ENCODE peak calls at places on chromosomes 5 and 9, in four cellular contexts. One of them, this sample, is unnamed.
A peak's percentile ranks its signal among the peaks of the same experiment; 100 is the strongest.

GRCh38 chr5:156680845-156681244 is 169.2 kb upstream of the PPP1R2B start:
- DNase-seq in H7: no peak
- DNase-seq in A673: no peak
- DNase-seq in bronchial epithelial cell: no peak
- DNase-seq in this sample: no peak

GRCh38 chr5:172777381-172778222 is 6.6 kb upstream of the DUSP1 start:
- DNase-seq in H7: no peak
- DNase-seq in A673: peak; percentile 60
- DNase-seq in bronchial epithelial cell: peak; percentile 89
- DNase-seq in this sample: peak; percentile 95

GRCh38 chr9:114505187-114506081 is at the start of gene WHRN:
- DNase-seq in H7: peak; percentile 99
- DNase-seq in A673: peak; percentile 94
- DNase-seq in bronchial epithelial cell: peak; percentile 69
- DNase-seq in this sample: peak; percentile 87

GRCh38 chr9:129676970-129677369 is 11.5 kb downstream of the PRRX2 start:
- DNase-seq in H7: peak; percentile 74
- DNase-seq in A673: no peak
- DNase-seq in bronchial epithelial cell: no peak
- DNase-seq in this sample: no peak

GRCh38 chr9:114300153-114300845 is 22.6 kb upstream of the ORM1 start:
- DNase-seq in H7: no peak
- DNase-seq in A673: no peak
- DNase-seq in bronchial epithelial cell: no peak
- DNase-seq in this sample: no peak

GRCh38 chr5:39604491-39604890 is 179.7 kb upstream of the DAB2 start:
- DNase-seq in H7: no peak
- DNase-seq in A673: no peak
- DNase-seq in bronchial epithelial cell: no peak
- DNase-seq in this sample: peak; percentile 42

GRCh38 chr5:14142202-14142855 is 813 bp upstream of the TRIO start:
- DNase-seq in H7: no peak
- DNase-seq in A673: no peak
- DNase-seq in bronchial epithelial cell: no peak
- DNase-seq in this sample: no peak

GRCh38 chr5:94276751-94277150 is 341.7 kb downstream of the KIAA0825 start:
- DNase-seq in H7: no peak
- DNase-seq in A673: no peak
- DNase-seq in bronchial epithelial cell: no peak
- DNase-seq in this sample: no peak

GRCh38 chr5:14008819-14009311 is 64.4 kb upstream of the DNAH5 start:
- DNase-seq in H7: no peak
- DNase-seq in A673: no peak
- DNase-seq in bronchial epithelial cell: peak; percentile 83
- DNase-seq in this sample: no peak

GRCh38 chr9:25519286-25519685 is 159.0 kb downstream of the TUSC1 start:
- DNase-seq in H7: no peak
- DNase-seq in A673: no peak
- DNase-seq in bronchial epithelial cell: peak; percentile 46
- DNase-seq in this sample: no peak

GRCh38 chr5:74516217-74516636 is 124.3 kb downstream of the ENC1 start:
- DNase-seq in H7: peak; percentile 28
- DNase-seq in A673: no peak
- DNase-seq in bronchial epithelial cell: no peak
- DNase-seq in this sample: peak; percentile 26

GRCh38 chr9:131062979-131063378 is 33.4 kb upstream of the AIF1L start:
- DNase-seq in H7: peak; percentile 36
- DNase-seq in A673: no peak
- DNase-seq in bronchial epithelial cell: no peak
- DNase-seq in this sample: no peak

GRCh38 chr9:129093602-129094386 is 12.9 kb downstream of the DOLPP1 start:
- DNase-seq in H7: no peak
- DNase-seq in A673: no peak
- DNase-seq in bronchial epithelial cell: no peak
- DNase-seq in this sample: no peak

GRCh38 chr5:43563321-43563720 is 6.4 kb upstream of the PAIP1 start:
- DNase-seq in H7: no peak
- DNase-seq in A673: no peak
- DNase-seq in bronchial epithelial cell: no peak
- DNase-seq in this sample: no peak

GRCh38 chr9:110252509-110253139 is 3.7 kb downstream of the TXN start:
- DNase-seq in H7: no peak
- DNase-seq in A673: no peak
- DNase-seq in bronchial epithelial cell: no peak
- DNase-seq in this sample: peak; percentile 15

GRCh38 chr9:95947118-95947517 is 71.6 kb downstream of the ERCC6L2 start:
- DNase-seq in H7: no peak
- DNase-seq in A673: no peak
- DNase-seq in bronchial epithelial cell: no peak
- DNase-seq in this sample: no peak

GRCh38 chr5:44389410-44389879 is at the start of gene FGF10:
- DNase-seq in H7: peak; percentile 72
- DNase-seq in A673: peak; percentile 50
- DNase-seq in bronchial epithelial cell: no peak
- DNase-seq in this sample: peak; percentile 2

GRCh38 chr9:76773051-76773450 is 8.8 kb downstream of the PCA3 start:
- DNase-seq in H7: no peak
- DNase-seq in A673: peak; percentile 42
- DNase-seq in bronchial epithelial cell: no peak
- DNase-seq in this sample: peak; percentile 69

GRCh38 chr5:104540448-104540847 is 977.9 kb upstream of the NUDT12 start:
- DNase-seq in H7: no peak
- DNase-seq in A673: peak; percentile 88
- DNase-seq in bronchial epithelial cell: peak; percentile 8
- DNase-seq in this sample: peak; percentile 86

GRCh38 chr9:130667117-130667430 is 2.7 kb downstream of the PRDM12 start:
- DNase-seq in H7: no peak
- DNase-seq in A673: no peak
- DNase-seq in bronchial epithelial cell: no peak
- DNase-seq in this sample: no peak

GRCh38 chr5:67028371-67028770 is 168.2 kb downstream of the CD180 start:
- DNase-seq in H7: no peak
- DNase-seq in A673: no peak
- DNase-seq in bronchial epithelial cell: no peak
- DNase-seq in this sample: no peak

GRCh38 chr9:84385357-84386040 is 44.9 kb upstream of the SLC28A3 start:
- DNase-seq in H7: no peak
- DNase-seq in A673: no peak
- DNase-seq in bronchial epithelial cell: no peak
- DNase-seq in this sample: no peak

GRCh38 chr9:114450833-114451706 is 54.2 kb downstream of the WHRN start:
- DNase-seq in H7: peak; percentile 23
- DNase-seq in A673: no peak
- DNase-seq in bronchial epithelial cell: no peak
- DNase-seq in this sample: no peak

GRCh38 chr5:156971848-156972525 is 9.0 kb upstream of the TIMD4 start:
- DNase-seq in H7: no peak
- DNase-seq in A673: no peak
- DNase-seq in bronchial epithelial cell: no peak
- DNase-seq in this sample: no peak

GRCh38 chr5:68290260-68290674 is 74.7 kb downstream of the PIK3R1 start:
- DNase-seq in H7: no peak
- DNase-seq in A673: peak; percentile 68
- DNase-seq in bronchial epithelial cell: no peak
- DNase-seq in this sample: peak; percentile 46

GRCh38 chr5:143106175-143106574 is 297.3 kb downstream of the NR3C1 start:
- DNase-seq in H7: no peak
- DNase-seq in A673: peak; percentile 60
- DNase-seq in bronchial epithelial cell: peak; percentile 50
- DNase-seq in this sample: peak; percentile 47

GRCh38 chr9:137672907-137673791 is 54.3 kb downstream of the EHMT1 start:
- DNase-seq in H7: peak; percentile 85
- DNase-seq in A673: peak; percentile 78
- DNase-seq in bronchial epithelial cell: peak; percentile 56
- DNase-seq in this sample: peak; percentile 79

GRCh38 chr5:4189317-4189716 is 593.7 kb downstream of the IRX1 start:
- DNase-seq in H7: no peak
- DNase-seq in A673: peak; percentile 1
- DNase-seq in bronchial epithelial cell: no peak
- DNase-seq in this sample: no peak

GRCh38 chr5:2205185-2205585 is 322.5 kb upstream of the IRX4 start:
- DNase-seq in H7: no peak
- DNase-seq in A673: no peak
- DNase-seq in bronchial epithelial cell: no peak
- DNase-seq in this sample: no peak
- H3K4me3 ChIP-seq in H7: no peak overlapping the region
- H3K4me3 ChIP-seq in A673: no peak overlapping the region
- H3K4me3 ChIP-seq in bronchial epithelial cell: no peak overlapping the region
- H3K4me3 ChIP-seq in this sample: no peak overlapping the region

DNA sequence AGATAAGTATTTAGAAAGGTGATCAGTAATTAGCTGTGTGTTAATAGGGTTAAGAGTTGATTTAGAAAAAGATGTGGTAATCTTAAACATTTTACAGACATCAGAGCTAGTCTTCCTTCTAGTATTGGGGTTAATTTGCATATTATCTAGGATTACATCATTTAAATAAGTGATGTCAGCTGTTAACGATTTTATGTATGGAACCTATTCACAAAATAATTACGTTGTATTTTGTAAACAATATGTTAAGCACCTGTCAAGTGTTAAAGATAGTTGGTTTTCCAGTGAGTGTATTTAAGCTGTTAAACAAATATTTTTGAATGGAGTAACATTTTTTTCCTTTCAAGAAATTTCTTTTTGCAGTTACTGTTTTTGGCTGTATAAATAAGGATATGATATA is 2.2 kb downstream of the DCP2 start:
- DNase-seq in H7: no peak
- DNase-seq in A673: peak; percentile 12
- DNase-seq in bronchial epithelial cell: peak; percentile 31
- DNase-seq in this sample: no peak
- H3K4me3 ChIP-seq in H7: no peak overlapping the region
- H3K4me3 ChIP-seq in A673: peak overlapping the region; percentile 76
- H3K4me3 ChIP-seq in bronchial epithelial cell: no peak overlapping the region
- H3K4me3 ChIP-seq in this sample: no peak overlapping the region

GRCh38 chr9:106613250-106613737 is 249.7 kb upstream of the ZNF462 start:
- DNase-seq in H7: no peak
- DNase-seq in A673: no peak
- DNase-seq in bronchial epithelial cell: no peak
- DNase-seq in this sample: no peak
- H3K4me3 ChIP-seq in H7: no peak overlapping the region
- H3K4me3 ChIP-seq in A673: no peak overlapping the region
- H3K4me3 ChIP-seq in bronchial epithelial cell: no peak overlapping the region
- H3K4me3 ChIP-seq in this sample: no peak overlapping the region

DNA sequence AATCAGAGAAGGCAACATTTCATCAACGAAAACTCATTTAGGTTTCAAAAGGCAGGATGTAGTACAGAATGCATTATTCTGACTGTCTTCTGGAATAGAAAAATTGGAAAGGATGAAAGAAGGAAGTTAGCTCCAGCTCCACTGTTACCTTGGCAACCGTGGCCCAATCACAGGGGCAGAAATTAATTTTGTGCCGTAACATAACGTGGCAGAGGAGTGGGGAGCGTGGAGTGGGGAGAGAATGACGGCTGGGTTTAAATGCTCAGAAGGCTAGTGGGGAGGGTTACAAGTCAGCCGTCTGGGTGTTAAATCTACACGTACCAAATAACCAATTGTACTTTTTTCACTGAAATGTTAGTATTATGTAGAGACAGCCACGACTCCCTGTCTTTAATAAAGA is 32.3 kb upstream of the EQTN start:
- DNase-seq in H7: no peak
- DNase-seq in A673: no peak
- DNase-seq in bronchial epithelial cell: no peak
- DNase-seq in this sample: no peak
- H3K4me3 ChIP-seq in H7: no peak overlapping the region
- H3K4me3 ChIP-seq in A673: no peak overlapping the region
- H3K4me3 ChIP-seq in bronchial epithelial cell: no peak overlapping the region
- H3K4me3 ChIP-seq in this sample: no peak overlapping the region

GRCh38 chr9:70407081-70407503 is 7.4 kb downstream of the KLF9 start:
- DNase-seq in H7: no peak
- DNase-seq in A673: no peak
- DNase-seq in bronchial epithelial cell: peak; percentile 74
- DNase-seq in this sample: peak; percentile 89
- H3K4me3 ChIP-seq in H7: no peak overlapping the region
- H3K4me3 ChIP-seq in A673: no peak overlapping the region
- H3K4me3 ChIP-seq in bronchial epithelial cell: no peak overlapping the region
- H3K4me3 ChIP-seq in this sample: no peak overlapping the region

DNA sequence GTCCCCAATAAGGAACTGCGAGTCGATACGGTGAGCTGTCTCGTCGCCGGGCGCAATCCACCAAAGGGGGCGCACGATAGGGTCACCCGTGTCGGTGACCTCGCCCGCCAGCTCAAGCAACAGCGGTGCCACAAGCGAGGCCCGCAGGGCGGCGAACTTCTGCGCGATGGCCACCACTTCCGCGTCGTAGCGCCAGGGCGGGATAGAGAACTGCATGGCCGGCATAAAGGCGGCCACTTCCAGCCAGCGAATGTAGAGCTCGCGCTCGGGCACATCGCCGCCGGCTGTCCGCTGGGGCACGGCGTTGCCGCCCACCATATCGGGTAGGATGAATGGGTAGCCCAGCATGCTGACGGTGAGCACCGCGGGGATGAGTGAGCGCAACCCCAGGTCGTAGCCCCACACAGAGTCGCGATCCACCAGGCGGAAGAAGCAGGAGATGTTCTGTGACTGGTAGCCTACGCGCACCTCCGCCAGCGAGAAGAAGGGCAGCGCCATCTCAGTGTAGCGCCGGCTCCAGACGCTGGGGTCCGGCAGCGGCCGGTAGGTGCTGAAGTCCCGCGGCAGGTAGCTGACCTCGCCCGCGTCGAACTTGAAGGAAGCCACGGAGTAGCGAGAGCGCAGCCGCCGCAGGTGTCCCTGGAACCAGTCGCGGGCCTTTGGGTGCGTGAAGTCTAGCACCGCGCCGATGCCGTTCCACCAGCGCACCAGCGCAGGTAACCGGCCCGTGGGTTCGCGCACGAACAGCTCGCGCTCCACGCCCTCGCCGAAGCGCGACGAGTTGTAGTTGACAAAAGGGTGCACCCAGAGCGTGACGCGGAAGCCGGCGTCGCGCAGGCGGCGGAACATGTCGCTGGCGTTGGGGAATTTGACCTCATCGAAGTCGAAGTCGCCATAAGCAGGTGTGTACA is 5.5 kb downstream of the MYORG start:
- DNase-seq in H7: no peak
- DNase-seq in A673: no peak
- DNase-seq in bronchial epithelial cell: no peak
- DNase-seq in this sample: no peak
- H3K4me3 ChIP-seq in H7: no peak overlapping the region
- H3K4me3 ChIP-seq in A673: no peak overlapping the region
- H3K4me3 ChIP-seq in bronchial epithelial cell: no peak overlapping the region
- H3K4me3 ChIP-seq in this sample: peak overlapping the region; percentile 6

GRCh38 chr9:127390243-127390535 is 6.8 kb upstream of the SLC2A8 start:
- DNase-seq in H7: no peak
- DNase-seq in A673: no peak
- DNase-seq in bronchial epithelial cell: no peak
- DNase-seq in this sample: no peak
- H3K4me3 ChIP-seq in H7: no peak overlapping the region
- H3K4me3 ChIP-seq in A673: no peak overlapping the region
- H3K4me3 ChIP-seq in bronchial epithelial cell: no peak overlapping the region
- H3K4me3 ChIP-seq in this sample: no peak overlapping the region

GRCh38 chr9:100082786-100083185 is 16.0 kb downstream of the ERP44 start:
- DNase-seq in H7: no peak
- DNase-seq in A673: no peak
- DNase-seq in bronchial epithelial cell: peak; percentile 23
- DNase-seq in this sample: peak; percentile 46
- H3K4me3 ChIP-seq in H7: no peak overlapping the region
- H3K4me3 ChIP-seq in A673: no peak overlapping the region
- H3K4me3 ChIP-seq in bronchial epithelial cell: no peak overlapping the region
- H3K4me3 ChIP-seq in this sample: no peak overlapping the region

GRCh38 chr5:114362977-114363721 is 1.3 kb downstream of the KCNN2 start:
- DNase-seq in H7: peak; percentile 19
- DNase-seq in A673: no peak
- DNase-seq in bronchial epithelial cell: no peak
- DNase-seq in this sample: no peak
- H3K4me3 ChIP-seq in H7: peak overlapping the region; percentile 95
- H3K4me3 ChIP-seq in A673: no peak overlapping the region
- H3K4me3 ChIP-seq in bronchial epithelial cell: no peak overlapping the region
- H3K4me3 ChIP-seq in this sample: no peak overlapping the region

This sample was measured in astrocyte of the spinal cord.